ENCODE peak calls at places on chromosome 4, in seven cellular contexts. Q is H1, H is K562, G is Panc1, L is HCT116, K is HepG2, V is GM12878. D is an unnamed sample.

GRCh38 chr4:14568356-14568755 is 433.9 kb upstream of the CPEB2 start:
- DNase-seq in V (no peak), H (no peak), Q (no peak), G (no peak), K (no peak), L (no peak), D (no peak)

GRCh38 chr4:25410820-25411529 is 33.9 kb downstream of the ANAPC4 start:
- DNase-seq in K (no peak), G (no peak), H (no peak), Q (no peak), L (no peak), V (no peak), D (no peak)

GRCh38 chr4:160129439-160129838 is 1026.6 kb downstream of the RAPGEF2 start:
- DNase-seq in G (no peak), V (no peak), L (peak), K (no peak), H (no peak), Q (no peak), D (no peak)

GRCh38 chr4:15294202-15294601 is 133.6 kb upstream of the C1QTNF7 start:
- DNase-seq in G (no peak), L (no peak), Q (no peak), V (no peak), H (no peak), K (no peak), D (peak)

GRCh38 chr4:56958111-56958517 is 19.3 kb downstream of the NOA1 start:
- DNase-seq in G (no peak), L (no peak), V (no peak), K (no peak), H (peak), Q (no peak), D (no peak)

GRCh38 chr4:112765317-112765989 is 128.5 kb downstream of the LARP7 start:
- DNase-seq in G (no peak), H (peak), K (peak), L (peak), Q (peak), V (peak), D (peak)

GRCh38 chr4:7161721-7162214 is 30.6 kb upstream of the SORCS2 start:
- DNase-seq in V (no peak), K (no peak), G (no peak), L (no peak), H (no peak), Q (no peak), D (peak)

GRCh38 chr4:113825272-113825671 is 63.7 kb upstream of the CAMK2D start:
- DNase-seq in Q (no peak), G (no peak), H (no peak), K (no peak), L (no peak), V (peak), D (no peak)

GRCh38 chr4:149264093-149264733 is 551.4 kb downstream of the IQCM start:
- DNase-seq in G (peak), L (peak), K (peak), H (peak), V (peak), Q (no peak), D (peak)

GRCh38 chr4:73759357-73759756 is 19.0 kb downstream of the CXCL8 start:
- DNase-seq in H (peak), Q (no peak), K (no peak), G (no peak), L (no peak), V (no peak), D (no peak)

GRCh38 chr4:110586137-110586850 is 36.6 kb downstream of the PITX2 start:
- DNase-seq in L (peak), G (peak), Q (no peak), V (no peak), K (no peak), H (peak), D (peak)

GRCh38 chr4:107213880-107214279 is 177.8 kb upstream of the DKK2 start:
- DNase-seq in G (no peak), L (no peak), Q (no peak), K (no peak), H (no peak), V (no peak), D (no peak)

GRCh38 chr4:134955059-134955458 is 753.5 kb upstream of the PABPC4L start:
- DNase-seq in K (no peak), L (no peak), V (no peak), Q (no peak), G (no peak), H (no peak), D (no peak)

GRCh38 chr4:21454831-21455230 is 493.7 kb downstream of the KCNIP4 start:
- DNase-seq in H (no peak), G (no peak), V (no peak), K (no peak), Q (no peak), L (no peak), D (no peak)

GRCh38 chr4:38678078-38678477 is 14.1 kb downstream of the KLF3 start:
- DNase-seq in G (no peak), V (no peak), Q (no peak), L (no peak), H (no peak), K (no peak), D (no peak)
- TF ChIP-seq SIN3A in G (no peak), V (no peak), Q (no peak), L (no peak), H (no peak), K (no peak), D (no peak)

GRCh38 chr4:109278594-109279031 is 23.8 kb downstream of the COL25A1 start:
- DNase-seq in V (peak), L (no peak), G (no peak), H (no peak), Q (no peak), K (no peak), D (no peak)

GRCh38 chr4:109276482-109277095 is 25.9 kb downstream of the COL25A1 start:
- DNase-seq in H (no peak), K (no peak), Q (no peak), V (no peak), L (no peak), G (no peak), D (no peak)

DNA sequence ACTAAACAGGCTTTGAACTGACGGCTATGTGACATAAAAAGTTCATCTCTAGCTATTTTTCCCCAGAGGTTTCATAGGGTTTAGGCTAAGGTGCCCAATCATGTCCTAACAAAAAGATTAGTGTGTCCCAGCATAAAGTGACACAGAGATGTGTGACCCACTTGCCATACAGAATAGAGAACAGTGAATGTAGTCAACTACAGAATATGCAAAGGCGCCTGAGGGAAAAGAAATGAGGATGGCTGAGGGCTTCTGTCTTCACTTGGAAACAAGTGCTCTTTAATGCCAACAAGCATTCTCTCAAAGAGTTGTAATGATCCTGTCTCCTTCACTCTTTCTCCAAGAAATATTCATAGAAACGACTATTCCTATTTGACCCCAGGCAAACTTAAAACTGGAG is 27.1 kb downstream of the COL25A1 start:
- DNase-seq in K (no peak), V (no peak), H (no peak), L (no peak), G (no peak), Q (no peak), D (no peak)
- TF ChIP-seq SIN3A in K (no peak), V (no peak), H (no peak), L (no peak), G (no peak), Q (no peak), D (no peak)

GRCh38 chr4:41410049-41410448 is 127.9 kb upstream of the LIMCH1 start:
- DNase-seq in G (no peak), L (no peak), V (no peak), H (no peak), K (no peak), Q (no peak), D (no peak)
- TF ChIP-seq SIN3A in G (no peak), L (no peak), V (no peak), H (no peak), K (no peak), Q (no peak), D (no peak)

DNA sequence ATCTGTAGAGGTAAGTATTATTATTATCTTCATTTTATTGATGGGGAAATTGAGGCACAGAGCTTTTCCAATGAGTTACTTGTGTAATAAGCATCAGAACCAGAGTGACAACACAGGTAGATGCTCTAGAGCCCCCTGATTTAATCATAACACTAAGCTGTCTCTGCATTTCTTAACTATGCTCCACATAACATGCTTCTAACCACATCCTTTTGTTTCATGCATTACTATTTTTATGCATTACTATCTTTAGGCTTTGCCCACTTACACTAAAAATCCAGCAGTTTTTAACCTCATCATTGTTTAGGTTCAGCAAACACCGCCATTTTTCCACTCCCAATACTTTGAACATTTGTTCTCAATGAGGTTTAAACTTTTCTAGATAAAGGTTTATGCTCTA is 1900.8 kb upstream of the PCDH10 start:
- DNase-seq in K (no peak), V (no peak), G (no peak), Q (no peak), L (no peak), H (no peak), D (no peak)
- TF ChIP-seq SIN3A in K (no peak), V (no peak), G (no peak), Q (no peak), L (no peak), H (no peak), D (no peak)

GRCh38 chr4:30825008-30825765 is 105.0 kb downstream of the PCDH7 start:
- DNase-seq in G (no peak), H (no peak), Q (no peak), L (no peak), K (no peak), V (no peak), D (no peak)
- TF ChIP-seq SIN3A in G (no peak), H (no peak), Q (no peak), L (peak), K (no peak), V (no peak), D (no peak)

GRCh38 chr4:137583650-137584049 is 51.4 kb upstream of the PCDH18 start:
- DNase-seq in G (no peak), L (no peak), K (no peak), V (no peak), Q (no peak), H (no peak), D (no peak)
- TF ChIP-seq SIN3A in G (no peak), L (no peak), K (no peak), V (no peak), Q (no peak), H (no peak), D (no peak)

DNA sequence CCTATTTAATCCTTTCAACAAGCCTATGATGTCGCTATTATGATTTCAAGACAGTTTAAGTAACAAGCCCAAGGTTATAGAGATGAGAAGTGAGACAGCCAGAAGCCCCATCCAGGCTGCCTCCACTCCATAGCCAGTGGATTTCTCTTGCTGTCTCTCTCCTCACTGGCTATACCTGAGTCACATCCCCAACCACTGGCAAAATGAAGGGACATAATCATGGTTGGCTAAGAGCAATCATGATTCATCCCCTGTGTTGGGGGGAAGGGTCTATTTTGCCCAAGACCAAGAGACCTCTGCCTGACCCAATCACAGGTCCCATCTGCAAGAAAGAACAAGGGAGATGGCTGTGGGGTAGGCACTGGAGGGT is 334.9 kb upstream of the GATB start:
- DNase-seq in V (no peak), K (no peak), Q (no peak), G (no peak), H (no peak), L (no peak), D (no peak)
- TF ChIP-seq SIN3A in V (no peak), K (no peak), Q (no peak), G (no peak), H (no peak), L (no peak), D (no peak)

GRCh38 chr4:163167333-163167626 is 590 bp upstream of the NAF1 start:
- DNase-seq in V (no peak), G (no peak), H (no peak), K (no peak), Q (no peak), L (no peak), D (peak)

GRCh38 chr4:163166041-163166579 is 580 bp downstream of the NAF1 start:
- DNase-seq in G (no peak), L (no peak), K (peak), Q (no peak), H (peak), V (no peak), D (peak)

GRCh38 chr4:163164110-163164509 is 2.6 kb downstream of the NAF1 start:
- DNase-seq in G (no peak), H (no peak), K (no peak), V (no peak), Q (no peak), L (no peak), D (no peak)

GRCh38 chr4:163164591-163164990 is 2.1 kb downstream of the NAF1 start:
- DNase-seq in L (no peak), K (no peak), Q (no peak), H (peak), V (no peak), G (no peak), D (no peak)

GRCh38 chr4:163165217-163166017 is 1.3 kb downstream of the NAF1 start:
- DNase-seq in Q (no peak), G (no peak), V (no peak), L (no peak), K (no peak), H (peak), D (no peak)
- TF ChIP-seq SIN3A in Q (no peak), G (no peak), V (peak), L (no peak), K (no peak), H (peak), D (no peak)

GRCh38 chr4:165631208-165631894 is 241.7 kb upstream of the TLL1 start:
- DNase-seq in G (no peak), L (no peak), V (no peak), H (no peak), Q (no peak), K (no peak), D (no peak)
- TF ChIP-seq SIN3A in G (no peak), L (no peak), V (no peak), H (no peak), Q (no peak), K (no peak), D (no peak)

GRCh38 chr4:182091128-182091527 is 152.1 kb upstream of the TENM3 start:
- DNase-seq in K (no peak), L (no peak), Q (no peak), V (no peak), H (no peak), G (no peak), D (no peak)
- TF ChIP-seq SIN3A in K (no peak), L (no peak), Q (no peak), V (no peak), H (no peak), G (no peak), D (no peak)